ENCODE peak calls at places on chromosomes 5 and 9, in nine cellular contexts. W, U, O, F, T, X, M, L and G are unnamed samples.

GRCh38 chr9:114174876-114175771 is 19.8 kb downstream of the COL27A1 start:
- DNase-seq in W (no peak), U (no peak), O (peak), F (no peak), T (no peak), X (peak), M (no peak), L (no peak), G (peak)

GRCh38 chr5:94374336-94374735 is 244.1 kb downstream of the KIAA0825 start:
- DNase-seq in W (no peak), U (no peak), O (no peak), F (no peak), T (no peak), X (no peak), M (no peak), L (no peak), G (no peak)

GRCh38 chr5:2475902-2476301 is 275.6 kb downstream of the IRX2 start:
- DNase-seq in W (no peak), U (no peak), O (no peak), F (no peak), T (no peak), X (no peak), M (no peak), L (no peak), G (no peak)

GRCh38 chr5:98096155-98096554 is 677.3 kb upstream of the RGMB start:
- DNase-seq in W (peak), U (no peak), O (no peak), F (no peak), T (no peak), X (no peak), M (peak), L (no peak), G (peak)

GRCh38 chr5:169248520-169248919 is 52.4 kb downstream of the SLIT3 start:
- DNase-seq in W (no peak), U (no peak), O (no peak), F (no peak), T (no peak), X (no peak), M (no peak), L (no peak), G (no peak)

GRCh38 chr5:174187001-174187400 is 141.5 kb downstream of the NSG2 start:
- DNase-seq in W (no peak), U (no peak), O (no peak), F (no peak), T (no peak), X (no peak), M (no peak), L (no peak), G (no peak)

GRCh38 chr5:60671899-60672692 is 27.9 kb downstream of the DEPDC1B start:
- DNase-seq in W (no peak), U (no peak), O (no peak), F (no peak), T (no peak), X (peak), M (no peak), L (no peak), G (no peak)

GRCh38 chr9:136646827-136647711 is 15.6 kb upstream of the EGFL7 start:
- DNase-seq in W (no peak), U (no peak), O (no peak), F (no peak), T (no peak), X (no peak), M (no peak), L (no peak), G (no peak)

GRCh38 chr5:120446896-120447295 is 17.2 kb upstream of the PRR16 start:
- DNase-seq in W (no peak), U (no peak), O (no peak), F (no peak), T (no peak), X (no peak), M (no peak), L (no peak), G (peak)

GRCh38 chr9:112644449-112644965 is 73.4 kb downstream of the INIP start:
- DNase-seq in W (no peak), U (no peak), O (no peak), F (no peak), T (no peak), X (no peak), M (no peak), L (no peak), G (no peak)

GRCh38 chr5:159163027-159163699 is 46.2 kb downstream of the RNF145 start:
- DNase-seq in W (peak), U (no peak), O (no peak), F (no peak), T (no peak), X (no peak), M (peak), L (no peak), G (peak)

GRCh38 chr9:78030553-78031270 is 899 bp downstream of the GNAQ start:
- DNase-seq in W (no peak), U (peak), O (peak), F (no peak), T (peak), X (no peak), M (no peak), L (peak), G (no peak)

GRCh38 chr9:114248274-114248673 is 74.6 kb upstream of the ORM1 start:
- DNase-seq in W (no peak), U (no peak), O (no peak), F (no peak), T (no peak), X (no peak), M (no peak), L (no peak), G (no peak)

GRCh38 chr5:14497276-14497675 is 84.3 kb upstream of the OTULINL start:
- DNase-seq in W (no peak), U (no peak), O (no peak), F (no peak), T (no peak), X (no peak), M (no peak), L (no peak), G (no peak)

GRCh38 chr9:108012886-108013665 is 523.5 kb upstream of the KLF4 start:
- DNase-seq in W (no peak), U (no peak), O (no peak), F (no peak), T (no peak), X (no peak), M (no peak), L (no peak), G (no peak)

GRCh38 chr9:134660407-134660806 is 18.8 kb downstream of the COL5A1 start:
- DNase-seq in W (peak), U (no peak), O (no peak), F (no peak), T (no peak), X (no peak), M (no peak), L (no peak), G (no peak)

GRCh38 chr5:96177303-96177869 is 215.7 kb upstream of the ELL2 start:
- DNase-seq in W (peak), U (no peak), O (no peak), F (peak), T (no peak), X (peak), M (peak), L (no peak), G (peak)

GRCh38 chr9:109307380-109308240 is 13.2 kb downstream of the EPB41L4B start:
- DNase-seq in W (no peak), U (no peak), O (no peak), F (no peak), T (no peak), X (peak), M (no peak), L (no peak), G (no peak)

GRCh38 chr5:135980650-135981049 is 25.9 kb upstream of the LECT2 start:
- DNase-seq in W (no peak), U (no peak), O (no peak), F (no peak), T (no peak), X (no peak), M (no peak), L (no peak), G (peak)

GRCh38 chr9:135414293-135414692 is 65.3 kb upstream of the PPP1R26 start:
- DNase-seq in W (no peak), U (no peak), O (no peak), F (no peak), T (no peak), X (no peak), M (no peak), L (no peak), G (no peak)

GRCh38 chr9:19231126-19232035 is 888 bp downstream of the DENND4C start:
- DNase-seq in W (peak), U (no peak), O (no peak), F (no peak), T (peak), X (no peak), M (no peak), L (peak), G (peak)

GRCh38 chr9:21252727-21253547 is 13.1 kb upstream of the IFNA14 start:
- DNase-seq in W (peak), U (no peak), O (no peak), F (no peak), T (peak), X (peak), M (no peak), L (peak), G (peak)

GRCh38 chr9:79952401-79952800 is 380.6 kb downstream of the TLE4 start:
- DNase-seq in W (peak), U (no peak), O (no peak), F (no peak), T (no peak), X (no peak), M (no peak), L (no peak), G (no peak)

GRCh38 chr9:79953908-79954307 is 382.1 kb downstream of the TLE4 start:
- DNase-seq in W (no peak), U (no peak), O (no peak), F (no peak), T (no peak), X (no peak), M (no peak), L (no peak), G (no peak)

GRCh38 chr9:79955300-79955699 is 383.5 kb downstream of the TLE4 start:
- DNase-seq in W (no peak), U (no peak), O (no peak), F (no peak), T (no peak), X (no peak), M (no peak), L (no peak), G (no peak)
- TF ChIP-seq CTCF in W (peak), U (no peak), O (no peak), F (peak), T (peak), X (peak), M (peak), L (no peak), G (peak)

GRCh38 chr5:142003266-142003800 is 9.5 kb downstream of the GNPDA1 start:
- DNase-seq in W (no peak), U (no peak), O (no peak), F (no peak), T (no peak), X (no peak), M (no peak), L (no peak), G (no peak)

GRCh38 chr5:141997358-141998006 is 15.3 kb downstream of the GNPDA1 start:
- DNase-seq in W (no peak), U (no peak), O (no peak), F (no peak), T (no peak), X (no peak), M (no peak), L (no peak), G (no peak)

GRCh38 chr5:141995656-141996055 is 17.2 kb downstream of the GNPDA1 start:
- DNase-seq in W (no peak), U (no peak), O (no peak), F (no peak), T (no peak), X (no peak), M (no peak), L (no peak), G (no peak)

GRCh38 chr5:142000176-142000575 is 12.7 kb downstream of the GNPDA1 start:
- DNase-seq in W (no peak), U (no peak), O (no peak), F (no peak), T (no peak), X (no peak), M (no peak), L (no peak), G (no peak)

GRCh38 chr5:142000709-142001484 is 11.9 kb downstream of the GNPDA1 start:
- DNase-seq in W (no peak), U (no peak), O (no peak), F (no peak), T (no peak), X (peak), M (no peak), L (peak), G (no peak)
- TF ChIP-seq CTCF in W (peak), U (no peak), O (no peak), F (peak), T (peak), X (peak), M (peak), L (peak), G (peak)

GRCh38 chr5:105508519-105508918 is 1945.9 kb upstream of the NUDT12 start:
- DNase-seq in W (peak), U (no peak), O (no peak), F (no peak), T (no peak), X (no peak), M (peak), L (no peak), G (peak)

GRCh38 chr5:105503950-105504349 is 1941.4 kb upstream of the NUDT12 start:
- DNase-seq in W (no peak), U (no peak), O (no peak), F (no peak), T (no peak), X (no peak), M (no peak), L (no peak), G (peak)

GRCh38 chr5:105501315-105501714 is 1938.7 kb upstream of the NUDT12 start:
- DNase-seq in W (no peak), U (no peak), O (no peak), F (no peak), T (no peak), X (no peak), M (no peak), L (no peak), G (no peak)

GRCh38 chr5:105506692-105507277 is 1944.2 kb upstream of the NUDT12 start:
- DNase-seq in W (peak), U (no peak), O (no peak), F (no peak), T (no peak), X (peak), M (no peak), L (peak), G (peak)
- TF ChIP-seq CTCF in W (peak), U (no peak), O (no peak), F (peak), T (no peak), X (peak), M (peak), L (peak), G (peak)

DNA sequence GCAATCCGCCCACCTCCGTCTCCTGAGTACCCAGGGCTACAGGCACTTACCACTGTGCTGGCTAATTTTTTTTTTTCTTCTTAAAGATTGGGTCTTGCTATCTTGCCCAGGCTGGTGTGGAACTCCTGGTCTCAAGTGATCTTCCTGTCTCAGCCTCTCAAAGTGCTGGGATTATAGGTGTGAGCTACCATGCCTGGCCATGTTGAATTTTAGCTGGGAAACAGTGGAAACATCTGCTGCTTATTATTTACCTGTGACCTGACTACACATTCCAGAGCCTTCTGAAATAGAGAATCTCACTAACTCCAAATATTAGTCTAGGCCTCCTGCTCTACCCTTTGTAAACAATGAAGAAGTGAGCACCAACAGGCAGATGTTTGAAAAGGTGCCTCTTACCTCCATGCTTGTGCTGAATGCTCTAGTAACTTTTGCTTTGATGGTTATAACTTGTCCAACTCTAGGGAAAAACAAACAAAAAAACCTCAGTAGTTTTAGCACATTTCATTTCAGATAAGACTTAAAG is 22.5 kb downstream of the ACOT12 start:
- DNase-seq in W (no peak), U (no peak), O (no peak), F (no peak), T (no peak), X (peak), M (no peak), L (no peak), G (no peak)
- TF ChIP-seq CTCF in W (no peak), U (no peak), O (no peak), F (no peak), T (no peak), X (no peak), M (no peak), L (no peak), G (no peak)

DNA sequence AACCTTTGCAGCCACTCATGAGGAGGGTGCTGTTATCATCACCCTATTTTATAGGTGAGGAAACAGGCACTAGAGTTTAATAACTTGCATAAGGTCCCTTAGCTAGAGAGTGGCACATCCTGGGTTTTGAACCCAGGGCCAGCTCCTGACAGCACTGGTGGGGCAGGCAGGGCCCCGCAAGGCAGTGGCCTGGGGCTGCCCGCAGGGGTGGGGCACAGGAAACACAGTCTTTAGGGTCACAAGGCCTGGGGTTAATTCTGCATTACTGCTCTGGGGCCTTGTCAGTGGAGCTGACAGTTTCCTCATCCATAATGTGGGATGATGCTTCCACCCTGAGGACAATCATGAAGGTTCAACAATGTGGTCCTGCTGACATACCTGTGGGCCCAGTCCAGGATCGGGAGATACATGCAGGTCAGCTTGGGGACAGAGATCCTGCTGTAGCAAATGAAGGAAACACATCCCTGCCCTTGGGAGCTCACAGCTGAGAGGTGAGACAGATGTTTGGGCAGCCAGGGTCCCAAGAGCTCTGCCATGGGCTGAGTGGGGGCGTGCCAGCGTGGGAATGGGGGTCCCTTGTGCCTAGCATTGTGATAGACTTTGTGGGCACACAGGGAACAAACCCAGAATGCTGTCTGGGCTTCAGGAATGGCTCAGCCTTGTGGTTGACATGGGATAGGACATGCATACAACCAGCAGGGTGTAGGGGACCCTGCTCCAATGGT is 14.7 kb downstream of the FGF18 start:
- DNase-seq in W (no peak), U (no peak), O (no peak), F (no peak), T (no peak), X (no peak), M (no peak), L (no peak), G (no peak)
- TF ChIP-seq CTCF in W (peak), U (no peak), O (no peak), F (no peak), T (no peak), X (peak), M (no peak), L (no peak), G (no peak)

GRCh38 chr5:149550267-149550582 is 1.0 kb downstream of the CSNK1A1 start:
- DNase-seq in W (no peak), U (no peak), O (no peak), F (no peak), T (no peak), X (no peak), M (peak), L (no peak), G (peak)

GRCh38 chr5:149552761-149553160 is 1.5 kb upstream of the CSNK1A1 start:
- DNase-seq in W (no peak), U (no peak), O (no peak), F (no peak), T (no peak), X (no peak), M (no peak), L (no peak), G (no peak)

GRCh38 chr5:149551227-149552037 is at the start of gene CSNK1A1:
- DNase-seq in W (peak), U (peak), O (peak), F (peak), T (peak), X (peak), M (peak), L (peak), G (peak)

GRCh38 chr5:149550608-149551226 is 522 bp downstream of the CSNK1A1 start:
- DNase-seq in W (no peak), U (peak), O (no peak), F (no peak), T (no peak), X (no peak), M (no peak), L (peak), G (peak)

GRCh38 chr5:149552038-149552494 is 827 bp upstream of the CSNK1A1 start:
- DNase-seq in W (no peak), U (no peak), O (no peak), F (no peak), T (no peak), X (no peak), M (no peak), L (no peak), G (no peak)
- TF ChIP-seq CTCF in W (no peak), U (no peak), O (no peak), F (no peak), T (peak), X (no peak), M (no peak), L (no peak), G (no peak)

GRCh38 chr9:61634192-61634591 is 444.4 kb downstream of the SPATA31A7 start:
- DNase-seq in W (no peak), U (no peak), O (no peak), F (no peak), T (no peak), X (no peak), M (no peak), L (no peak), G (no peak)
- TF ChIP-seq CTCF in W (no peak), U (no peak), O (no peak), F (no peak), T (no peak), X (no peak), M (no peak), L (no peak), G (no peak)

GRCh38 chr5:69138796-69139195 is 28.2 kb upstream of the CCNB1 start:
- DNase-seq in W (no peak), U (no peak), O (no peak), F (no peak), T (no peak), X (no peak), M (no peak), L (no peak), G (peak)
- TF ChIP-seq CTCF in W (no peak), U (no peak), O (no peak), F (no peak), T (no peak), X (no peak), M (no peak), L (no peak), G (no peak)

DNA sequence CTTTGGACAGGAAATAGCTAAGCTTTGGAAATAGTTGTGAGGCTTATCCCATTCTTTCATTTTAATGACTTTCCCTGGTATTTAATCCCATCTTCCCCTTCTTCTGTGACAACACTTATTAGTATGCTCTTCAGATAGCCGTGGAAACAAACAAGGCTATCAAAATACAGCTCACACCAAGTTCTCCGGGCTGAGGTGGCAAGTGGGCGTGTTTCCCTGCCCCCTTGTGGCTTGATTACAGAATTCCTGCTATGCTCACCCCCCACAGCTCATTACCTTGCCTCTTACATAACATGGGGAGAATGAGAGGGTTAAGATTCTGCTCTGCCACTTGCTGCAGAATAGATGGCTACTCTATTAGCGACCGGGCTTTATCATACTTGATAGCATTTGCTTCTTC is 437.1 kb upstream of the TLE4 start:
- DNase-seq in W (peak), U (no peak), O (no peak), F (no peak), T (no peak), X (no peak), M (no peak), L (peak), G (no peak)
- TF ChIP-seq CTCF in W (peak), U (no peak), O (no peak), F (no peak), T (no peak), X (no peak), M (peak), L (peak), G (peak)

GRCh38 chr9:96655198-96655851 is at the start of gene PRXL2C:
- DNase-seq in W (peak), U (peak), O (peak), F (no peak), T (peak), X (peak), M (peak), L (no peak), G (peak)

GRCh38 chr9:96649620-96650323 is 5.3 kb downstream of the PRXL2C start:
- DNase-seq in W (no peak), U (no peak), O (no peak), F (no peak), T (no peak), X (no peak), M (no peak), L (no peak), G (no peak)

GRCh38 chr9:96651626-96652025 is 3.5 kb downstream of the PRXL2C start:
- DNase-seq in W (no peak), U (no peak), O (no peak), F (no peak), T (no peak), X (no peak), M (peak), L (no peak), G (peak)

GRCh38 chr9:96654450-96655197 is 493 bp downstream of the PRXL2C start:
- DNase-seq in W (peak), U (peak), O (peak), F (no peak), T (peak), X (peak), M (peak), L (peak), G (peak)
- TF ChIP-seq CTCF in W (no peak), U (no peak), O (peak), F (no peak), T (no peak), X (peak), M (no peak), L (peak), G (no peak)